ENCODE peak calls at places on chromosomes 11 and 22, in eight cellular contexts. One of them, this sample, is unnamed.

GRCh38 chr22:19419464-19420178 is 11.9 kb downstream of the HIRA start:
- DNase-seq in tibial nerve: no peak
- DNase-seq in PC-3: no peak
- DNase-seq in body of pancreas: no peak
- DNase-seq in MM.1S: peak; percentile 95
- DNase-seq in neuronal stem cell: no peak
- DNase-seq in psoas muscle: no peak
- DNase-seq in kidney: no peak
- DNase-seq in this sample: peak; percentile 59

GRCh38 chr11:15714641-15715399 is 600.1 kb downstream of the INSC start:
- DNase-seq in neuronal stem cell: no peak
- DNase-seq in psoas muscle: no peak
- DNase-seq in body of pancreas: no peak
- DNase-seq in PC-3: no peak
- DNase-seq in tibial nerve: no peak
- DNase-seq in MM.1S: no peak
- DNase-seq in kidney: no peak
- DNase-seq in this sample: no peak

GRCh38 chr11:116224154-116224888 is 548.5 kb downstream of the BUD13 start:
- DNase-seq in body of pancreas: peak; percentile 54
- DNase-seq in tibial nerve: peak; percentile 76
- DNase-seq in kidney: no peak
- DNase-seq in MM.1S: peak; percentile 42
- DNase-seq in psoas muscle: no peak
- DNase-seq in PC-3: peak; percentile 51
- DNase-seq in neuronal stem cell: peak; percentile 51
- DNase-seq in this sample: peak; percentile 24

GRCh38 chr11:57641426-57641825 is 8.3 kb downstream of the YPEL4 start:
- DNase-seq in psoas muscle: no peak
- DNase-seq in body of pancreas: peak; percentile 45
- DNase-seq in MM.1S: peak; percentile 63
- DNase-seq in tibial nerve: no peak
- DNase-seq in PC-3: peak; percentile 76
- DNase-seq in kidney: no peak
- DNase-seq in neuronal stem cell: no peak
- DNase-seq in this sample: peak; percentile 69

GRCh38 chr11:130318031-130318673 is 3.4 kb upstream of the ZBTB44 start:
- DNase-seq in body of pancreas: no peak
- DNase-seq in PC-3: no peak
- DNase-seq in neuronal stem cell: no peak
- DNase-seq in kidney: no peak
- DNase-seq in tibial nerve: no peak
- DNase-seq in psoas muscle: no peak
- DNase-seq in MM.1S: no peak
- DNase-seq in this sample: no peak

GRCh38 chr11:72524711-72525110 is 90.4 kb upstream of the CLPB start:
- DNase-seq in kidney: no peak
- DNase-seq in tibial nerve: no peak
- DNase-seq in body of pancreas: no peak
- DNase-seq in psoas muscle: no peak
- DNase-seq in neuronal stem cell: no peak
- DNase-seq in PC-3: peak; percentile 50
- DNase-seq in MM.1S: no peak
- DNase-seq in this sample: no peak

GRCh38 chr22:48138855-48139254 is 1376.4 kb downstream of the TBC1D22A start:
- DNase-seq in tibial nerve: no peak
- DNase-seq in body of pancreas: no peak
- DNase-seq in kidney: no peak
- DNase-seq in psoas muscle: no peak
- DNase-seq in PC-3: no peak
- DNase-seq in MM.1S: no peak
- DNase-seq in neuronal stem cell: no peak
- DNase-seq in this sample: no peak

GRCh38 chr11:123509737-123510578 is 79.9 kb downstream of the GRAMD1B start:
- DNase-seq in psoas muscle: no peak
- DNase-seq in MM.1S: no peak
- DNase-seq in kidney: no peak
- DNase-seq in tibial nerve: no peak
- DNase-seq in PC-3: peak; percentile 27
- DNase-seq in neuronal stem cell: peak; percentile 48
- DNase-seq in body of pancreas: peak; percentile 20
- DNase-seq in this sample: no peak

GRCh38 chr11:17923213-17923612 is 89.6 kb downstream of the SERGEF start:
- DNase-seq in MM.1S: no peak
- DNase-seq in body of pancreas: no peak
- DNase-seq in tibial nerve: no peak
- DNase-seq in PC-3: no peak
- DNase-seq in psoas muscle: no peak
- DNase-seq in kidney: no peak
- DNase-seq in neuronal stem cell: no peak
- DNase-seq in this sample: no peak

GRCh38 chr11:63262562-63262961 is 19.2 kb upstream of the SLC22A25 start:
- DNase-seq in body of pancreas: no peak
- DNase-seq in tibial nerve: no peak
- DNase-seq in psoas muscle: no peak
- DNase-seq in kidney: no peak
- DNase-seq in neuronal stem cell: no peak
- DNase-seq in MM.1S: no peak
- DNase-seq in PC-3: no peak
- DNase-seq in this sample: no peak

GRCh38 chr11:95435628-95436353 is 204.8 kb upstream of the SESN3 start:
- DNase-seq in tibial nerve: no peak
- DNase-seq in MM.1S: no peak
- DNase-seq in PC-3: no peak
- DNase-seq in kidney: no peak
- DNase-seq in psoas muscle: no peak
- DNase-seq in body of pancreas: no peak
- DNase-seq in neuronal stem cell: no peak
- DNase-seq in this sample: no peak

GRCh38 chr11:47248664-47249377 is at the start of gene ACP2:
- DNase-seq in body of pancreas: peak; percentile 93
- DNase-seq in psoas muscle: peak; percentile 94
- DNase-seq in tibial nerve: peak; percentile 84
- DNase-seq in kidney: peak; percentile 95
- DNase-seq in MM.1S: peak; percentile 90
- DNase-seq in neuronal stem cell: peak; percentile 87
- DNase-seq in PC-3: peak; percentile 83
- DNase-seq in this sample: peak; percentile 75

GRCh38 chr11:47251751-47252150 is 3.1 kb upstream of the ACP2 start:
- DNase-seq in psoas muscle: no peak
- DNase-seq in PC-3: no peak
- DNase-seq in neuronal stem cell: no peak
- DNase-seq in tibial nerve: no peak
- DNase-seq in body of pancreas: no peak
- DNase-seq in kidney: no peak
- DNase-seq in MM.1S: no peak
- DNase-seq in this sample: no peak

GRCh38 chr11:47248304-47248663 is 330 bp downstream of the ACP2 start:
- DNase-seq in tibial nerve: no peak
- DNase-seq in kidney: no peak
- DNase-seq in neuronal stem cell: peak; percentile 51
- DNase-seq in MM.1S: peak; percentile 12
- DNase-seq in psoas muscle: no peak
- DNase-seq in PC-3: no peak
- DNase-seq in body of pancreas: no peak
- DNase-seq in this sample: no peak

GRCh38 chr11:47247502-47247901 is 1.1 kb downstream of the ACP2 start:
- DNase-seq in PC-3: no peak
- DNase-seq in neuronal stem cell: no peak
- DNase-seq in kidney: no peak
- DNase-seq in MM.1S: no peak
- DNase-seq in body of pancreas: no peak
- DNase-seq in psoas muscle: no peak
- DNase-seq in tibial nerve: no peak
- DNase-seq in this sample: no peak

DNA sequence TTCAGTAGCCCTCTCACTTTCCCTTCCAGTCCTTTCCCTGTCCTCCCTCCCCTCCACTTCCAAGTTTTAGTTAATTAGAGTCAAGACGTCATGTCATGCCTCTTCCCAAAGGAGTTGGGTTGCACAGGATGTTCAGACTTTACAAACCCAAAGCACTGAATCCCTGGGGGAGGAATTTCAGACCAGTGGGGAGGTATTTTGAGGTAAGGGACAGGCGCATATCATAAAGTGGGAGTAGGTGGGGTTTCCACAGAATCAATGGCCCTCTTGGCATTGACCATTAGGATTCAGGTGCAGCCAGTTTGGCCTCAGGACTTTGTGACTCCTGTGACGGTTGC is 733 bp upstream of the ACP2 start:
- DNase-seq in kidney: no peak
- DNase-seq in body of pancreas: no peak
- DNase-seq in PC-3: no peak
- DNase-seq in neuronal stem cell: no peak
- DNase-seq in psoas muscle: no peak
- DNase-seq in tibial nerve: no peak
- DNase-seq in MM.1S: no peak
- DNase-seq in this sample: no peak
- H3K27ac ChIP-seq in kidney: peak overlapping the region; percentile 91
- H3K27ac ChIP-seq in body of pancreas: no peak overlapping the region
- H3K27ac ChIP-seq in PC-3: no peak overlapping the region
- H3K27ac ChIP-seq in neuronal stem cell: no peak overlapping the region
- H3K27ac ChIP-seq in psoas muscle: peak overlapping the region; percentile 89
- H3K27ac ChIP-seq in tibial nerve: no peak overlapping the region
- H3K27ac ChIP-seq in MM.1S: no peak overlapping the region
- H3K27ac ChIP-seq in this sample: peak overlapping the region; percentile 75

GRCh38 chr11:68930991-68931855 is 27.5 kb downstream of the IGHMBP2 start:
- DNase-seq in MM.1S: no peak
- DNase-seq in neuronal stem cell: no peak
- DNase-seq in tibial nerve: no peak
- DNase-seq in PC-3: no peak
- DNase-seq in body of pancreas: no peak
- DNase-seq in kidney: peak; percentile 50
- DNase-seq in psoas muscle: no peak
- DNase-seq in this sample: no peak

GRCh38 chr11:68932933-68933577 is 29.4 kb downstream of the IGHMBP2 start:
- DNase-seq in neuronal stem cell: no peak
- DNase-seq in PC-3: no peak
- DNase-seq in psoas muscle: no peak
- DNase-seq in tibial nerve: no peak
- DNase-seq in body of pancreas: no peak
- DNase-seq in kidney: peak; percentile 54
- DNase-seq in MM.1S: no peak
- DNase-seq in this sample: no peak

GRCh38 chr11:68933605-68934320 is 30.1 kb downstream of the IGHMBP2 start:
- DNase-seq in kidney: peak; percentile 58
- DNase-seq in psoas muscle: no peak
- DNase-seq in body of pancreas: no peak
- DNase-seq in neuronal stem cell: no peak
- DNase-seq in PC-3: no peak
- DNase-seq in MM.1S: no peak
- DNase-seq in tibial nerve: no peak
- DNase-seq in this sample: no peak

GRCh38 chr11:68931911-68932310 is 28.2 kb downstream of the IGHMBP2 start:
- DNase-seq in PC-3: no peak
- DNase-seq in neuronal stem cell: no peak
- DNase-seq in body of pancreas: no peak
- DNase-seq in psoas muscle: no peak
- DNase-seq in kidney: peak; percentile 13
- DNase-seq in MM.1S: no peak
- DNase-seq in tibial nerve: no peak
- DNase-seq in this sample: no peak

DNA sequence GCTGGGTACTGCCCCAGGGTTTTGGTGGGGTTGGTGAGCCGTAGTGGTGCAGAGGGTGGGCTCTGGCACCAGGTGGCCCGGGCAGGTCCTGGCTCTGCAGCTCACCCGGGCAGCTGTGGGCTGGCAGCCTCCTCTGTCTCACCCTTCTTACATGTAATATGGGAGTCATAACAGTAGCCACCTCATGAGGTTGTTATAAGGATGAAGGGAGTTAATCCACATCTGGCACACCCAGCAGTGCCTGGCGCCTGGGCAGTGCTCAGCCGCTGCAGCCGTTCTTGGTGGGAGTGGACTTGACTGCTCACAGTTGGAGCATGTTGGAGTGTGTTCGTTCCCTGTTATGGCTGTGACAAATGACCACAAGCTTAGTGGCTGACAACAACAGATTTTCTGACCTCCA is 28.7 kb downstream of the IGHMBP2 start:
- DNase-seq in tibial nerve: no peak
- DNase-seq in kidney: peak; percentile 37
- DNase-seq in psoas muscle: no peak
- DNase-seq in neuronal stem cell: no peak
- DNase-seq in body of pancreas: no peak
- DNase-seq in PC-3: no peak
- DNase-seq in MM.1S: no peak
- DNase-seq in this sample: no peak
- H3K36me3 ChIP-seq in tibial nerve: no peaks in the 10 kb centered on the region
- H3K36me3 ChIP-seq in kidney: peaks cover 30% of the 10 kb centered on the region
- H3K36me3 ChIP-seq in psoas muscle: peaks cover 6% of the 10 kb centered on the region
- H3K36me3 ChIP-seq in neuronal stem cell: peaks cover 27% of the 10 kb centered on the region
- H3K36me3 ChIP-seq in body of pancreas: peaks cover 20% of the 10 kb centered on the region
- H3K36me3 ChIP-seq in PC-3: peaks cover 48% of the 10 kb centered on the region
- H3K36me3 ChIP-seq in MM.1S: peaks cover 4% of the 10 kb centered on the region
- H3K36me3 ChIP-seq in this sample: peaks cover 62% of the 10 kb centered on the region

DNA sequence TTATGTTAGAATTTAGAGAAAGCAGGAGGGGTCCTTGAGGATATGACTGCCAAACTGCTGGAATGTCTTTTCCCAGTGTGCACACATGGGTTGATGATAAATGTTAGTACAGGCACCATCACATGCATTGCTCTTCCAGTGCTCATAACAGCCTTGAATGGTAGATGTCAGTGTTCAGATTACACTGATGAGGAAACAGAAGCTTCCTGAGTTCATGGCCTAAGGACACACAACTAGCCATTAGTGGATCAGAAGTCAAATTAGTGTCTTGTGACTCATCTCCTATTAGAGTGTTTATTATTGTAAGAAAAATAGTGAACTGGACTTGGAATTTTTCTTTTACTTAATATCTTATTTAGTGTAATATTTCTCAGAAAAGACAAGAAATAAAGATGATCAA is 241.5 kb downstream of the DDX10 start:
- DNase-seq in neuronal stem cell: no peak
- DNase-seq in psoas muscle: no peak
- DNase-seq in tibial nerve: no peak
- DNase-seq in body of pancreas: no peak
- DNase-seq in MM.1S: no peak
- DNase-seq in kidney: no peak
- DNase-seq in PC-3: peak; percentile 87
- DNase-seq in this sample: no peak
- H3K27ac ChIP-seq in neuronal stem cell: no peak overlapping the region
- H3K27ac ChIP-seq in psoas muscle: peak overlapping the region; percentile 61
- H3K27ac ChIP-seq in tibial nerve: no peak overlapping the region
- H3K27ac ChIP-seq in body of pancreas: no peak overlapping the region
- H3K27ac ChIP-seq in MM.1S: no peak overlapping the region
- H3K27ac ChIP-seq in kidney: no peak overlapping the region
- H3K27ac ChIP-seq in PC-3: peak overlapping the region; percentile 76
- H3K27ac ChIP-seq in this sample: no peak overlapping the region

DNA sequence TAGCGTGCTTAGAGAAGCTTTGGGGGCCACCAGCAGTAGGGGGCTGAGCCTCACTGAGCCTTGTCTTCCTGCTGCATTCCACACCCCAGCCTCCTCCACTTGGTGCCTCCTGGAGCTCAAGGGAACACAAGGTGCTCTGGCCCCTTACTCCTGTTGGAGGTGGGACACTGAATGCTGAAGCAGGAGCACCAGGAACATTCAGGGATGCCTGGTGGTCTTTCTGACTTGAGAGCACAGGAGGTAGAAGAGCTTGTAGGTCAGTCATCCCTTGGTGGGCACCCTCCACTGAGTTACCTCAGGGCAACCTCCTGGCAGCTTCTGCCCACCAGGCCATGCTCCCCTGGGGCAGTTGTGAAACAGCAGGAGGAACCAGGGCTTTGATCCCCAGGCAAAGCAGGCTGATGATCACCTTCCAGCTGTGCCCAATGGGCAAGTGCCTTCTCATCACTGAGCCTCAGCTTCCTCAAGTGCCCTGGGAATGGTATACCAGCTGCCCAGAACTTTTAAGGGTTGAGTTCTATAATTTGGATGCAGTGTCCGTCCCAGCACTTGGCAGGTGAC is 50.1 kb downstream of the CABIN1 start:
- DNase-seq in psoas muscle: no peak
- DNase-seq in kidney: no peak
- DNase-seq in neuronal stem cell: no peak
- DNase-seq in body of pancreas: no peak
- DNase-seq in MM.1S: no peak
- DNase-seq in tibial nerve: no peak
- DNase-seq in PC-3: no peak
- DNase-seq in this sample: no peak
- H3K36me3 ChIP-seq in psoas muscle: peaks cover 8% of the 10 kb centered on the region
- H3K36me3 ChIP-seq in kidney: peaks cover 66% of the 10 kb centered on the region
- H3K36me3 ChIP-seq in neuronal stem cell: peaks cover 60% of the 10 kb centered on the region
- H3K36me3 ChIP-seq in body of pancreas: peaks cover 52% of the 10 kb centered on the region
- H3K36me3 ChIP-seq in MM.1S: peaks cover 7% of the 10 kb centered on the region
- H3K36me3 ChIP-seq in tibial nerve: peaks cover 2% of the 10 kb centered on the region
- H3K36me3 ChIP-seq in PC-3: peaks cover 27% of the 10 kb centered on the region
- H3K36me3 ChIP-seq in this sample: peaks cover 77% of the 10 kb centered on the region

This sample was measured in CD4-positive, CD25-positive, alpha-beta regulatory T cell.